ENCODE peak calls at places on chromosomes 16 and 17, in ten cellular contexts. G, S, O, N, P, M, K, Z, H and W are unnamed samples.

GRCh38 chr16:55641430-55642056 is 14.2 kb upstream of the SLC6A2 start:
- DNase-seq in S (no peak), H (peak; percentile 42), M (no peak), Z (no peak), N (no peak), G (no peak), P (no peak), K (no peak), O (no peak), W (no peak)

GRCh38 chr16:24737391-24737871 is 8.0 kb downstream of the TNRC6A start:
- DNase-seq in Z (no peak), O (no peak), K (no peak), P (no peak), H (peak; percentile 86), N (no peak), S (no peak), M (no peak), G (no peak), W (no peak)

GRCh38 chr17:64781810-64782555 is 119.9 kb upstream of the SMURF2 start:
- DNase-seq in H (no peak), M (no peak), S (no peak), K (no peak), G (peak; percentile 67), Z (peak; percentile 54), N (no peak), O (no peak), P (no peak), W (no peak)

GRCh38 chr17:38867179-38867994 is 2.5 kb upstream of the LASP1 start:
- DNase-seq in P (peak; percentile 73), K (no peak), G (peak; percentile 80), M (peak; percentile 87), Z (peak; percentile 86), S (no peak), H (peak; percentile 77), O (peak; percentile 46), N (peak; percentile 57), W (no peak)

GRCh38 chr16:56102159-56102798 is 89.0 kb upstream of the GNAO1 start:
- DNase-seq in K (peak; percentile 20), M (no peak), G (peak; percentile 81), O (no peak), P (no peak), Z (no peak), H (no peak), N (peak; percentile 12), S (peak; percentile 80), W (peak; percentile 92)

GRCh38 chr16:55559233-55559632 is 7.3 kb upstream of the CAPNS2 start:
- DNase-seq in N (no peak), O (no peak), H (no peak), M (no peak), P (no peak), K (no peak), S (no peak), G (no peak), Z (no peak), W (no peak)

GRCh38 chr17:27644586-27644985 is 13.6 kb downstream of the LGALS9 start:
- DNase-seq in M (no peak), P (no peak), K (peak; percentile 62), Z (no peak), O (no peak), S (no peak), G (no peak), N (no peak), H (no peak), W (no peak)

GRCh38 chr16:52424591-52424990 is 122.4 kb downstream of the TOX3 start:
- DNase-seq in M (no peak), K (no peak), P (no peak), O (no peak), G (no peak), Z (no peak), N (no peak), S (no peak), H (no peak), W (no peak)

GRCh38 chr16:35639233-35640205 is 2180.1 kb downstream of the TP53TG3F start:
- DNase-seq in S (no peak), K (no peak), Z (no peak), H (no peak), G (no peak), O (no peak), M (no peak), P (no peak), N (no peak), W (peak; percentile 90)

GRCh38 chr17:30597776-30598288 is 120.6 kb downstream of the GOSR1 start:
- DNase-seq in S (no peak), G (no peak), Z (no peak), P (no peak), O (no peak), N (no peak), M (no peak), K (no peak), H (peak; percentile 21), W (no peak)

GRCh38 chr17:83189013-83189672 is 109.7 kb downstream of the METRNL start:
- DNase-seq in K (no peak), P (no peak), H (no peak), M (no peak), G (peak; percentile 49), Z (peak; percentile 10), N (no peak), S (no peak), O (no peak), W (no peak)

GRCh38 chr17:14052886-14053615 is 16.3 kb upstream of the COX10 start:
- DNase-seq in H (peak; percentile 84), K (no peak), Z (no peak), M (no peak), G (no peak), O (no peak), N (no peak), P (no peak), S (no peak), W (no peak)

GRCh38 chr17:48335858-48336500 is 94.0 kb downstream of the SKAP1 start:
- DNase-seq in H (peak; percentile 42), O (no peak), M (peak; percentile 64), G (no peak), P (peak; percentile 37), S (peak; percentile 34), Z (no peak), N (no peak), K (no peak), W (no peak)

GRCh38 chr16:83392743-83393142 is 415.0 kb upstream of the HSBP1 start:
- DNase-seq in Z (no peak), P (no peak), G (no peak), S (no peak), N (no peak), H (no peak), O (no peak), K (no peak), M (no peak), W (no peak)

GRCh38 chr16:70481929-70482536 is 27.6 kb downstream of the FCSK start:
- DNase-seq in P (no peak), M (no peak), G (no peak), K (no peak), O (no peak), H (no peak), Z (no peak), S (no peak), N (no peak), W (no peak)

GRCh38 chr17:32495347-32496253 is 8.8 kb downstream of the CDK5R1 start:
- DNase-seq in G (peak; percentile 64), O (no peak), K (peak; percentile 85), P (no peak), M (no peak), Z (no peak), S (peak; percentile 83), H (no peak), N (no peak), W (no peak)

GRCh38 chr16:29170393-29171239 is 185.8 kb downstream of the LAT start:
- DNase-seq in S (peak; percentile 70), K (no peak), O (no peak), M (no peak), N (no peak), H (no peak), Z (no peak), P (no peak), G (no peak), W (no peak)

GRCh38 chr17:68658999-68659780 is 58.0 kb upstream of the FAM20A start:
- DNase-seq in G (no peak), P (no peak), S (no peak), H (no peak), O (no peak), K (no peak), N (no peak), Z (no peak), M (no peak), W (no peak)

GRCh38 chr17:33015716-33016346 is 24.2 kb downstream of the SPACA3 start:
- DNase-seq in H (no peak), G (no peak), N (no peak), K (no peak), M (no peak), S (no peak), O (no peak), Z (peak; percentile 26), P (no peak), W (no peak)

GRCh38 chr17:50129303-50129945 is 536 bp downstream of the SAMD14 start:
- DNase-seq in S (peak; percentile 94), M (no peak), H (no peak), P (no peak), K (peak; percentile 83), O (no peak), G (no peak), N (no peak), Z (no peak), W (no peak)
- TF ChIP-seq POLR2AphosphoS5 in S (no peak), M (no peak), H (no peak), P (no peak), K (no peak), O (no peak), G (no peak), N (no peak), Z (no peak), W (no peak)

GRCh38 chr17:58728831-58729230 is 26.8 kb upstream of the PPM1E start:
- DNase-seq in S (no peak), O (no peak), H (no peak), M (no peak), K (no peak), Z (no peak), N (no peak), G (no peak), P (no peak), W (no peak)
- H3K4me3 ChIP-seq in S (no peak overlapping the region), O (no peak overlapping the region), H (no peak overlapping the region), M (no peak overlapping the region), K (no peak overlapping the region), Z (no peak overlapping the region), N (no peak overlapping the region), G (no peak overlapping the region), P (no peak overlapping the region), W (no peak overlapping the region)

GRCh38 chr17:79913896-79914812 is 74.9 kb upstream of the CBX4 start:
- DNase-seq in O (no peak), N (no peak), G (no peak), H (no peak), M (no peak), K (peak; percentile 55), S (no peak), P (no peak), Z (no peak), W (no peak)
- TF ChIP-seq EP300 in O (no peak), N (no peak), G (no peak), H (no peak), M (no peak), K (no peak), S (no peak), P (no peak), Z (no peak), W (no peak)

DNA sequence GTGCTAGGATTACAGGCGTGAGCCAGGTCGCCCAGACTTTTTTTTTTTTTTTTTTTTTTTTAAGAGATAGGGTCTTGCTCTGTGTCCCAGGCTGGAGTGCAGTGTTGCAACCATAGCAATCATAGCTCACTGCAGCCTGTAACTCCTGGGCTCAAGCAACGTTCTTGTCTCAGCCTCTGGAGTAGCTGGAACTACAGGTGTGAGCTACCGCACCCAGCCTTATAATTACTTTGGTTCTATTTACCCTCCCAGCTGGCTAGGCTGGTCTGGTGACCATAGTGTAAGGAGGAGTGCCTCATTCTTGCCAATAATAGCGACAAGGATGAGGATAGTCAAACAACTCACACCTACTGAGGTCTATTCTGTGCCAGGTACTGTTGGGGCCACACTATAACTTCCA is 39.6 kb upstream of the USP7 start:
- DNase-seq in H (no peak), O (peak; percentile 86), Z (no peak), G (no peak), N (peak; percentile 82), K (no peak), M (no peak), S (no peak), P (no peak), W (no peak)
- TF ChIP-seq POLR2AphosphoS5 in H (no peak), O (no peak), Z (no peak), G (no peak), N (peak; percentile 88), K (peak; percentile 12), M (no peak), S (no peak), P (no peak), W (no peak)